ENCODE peak calls at places on chromosomes 13 and 19, in ten cellular contexts. One of them, this sample, is unnamed.

GRCh38 chr19:45591004-45591637 is 6.5 kb upstream of the OPA3 start:
- DNase-seq in uterus: no peak
- DNase-seq in GM12878: no peak
- DNase-seq in suprapubic skin: no peak
- DNase-seq in prostate gland: peak
- DNase-seq in A549: peak
- DNase-seq in endothelial cell of umbilical vein: no peak
- DNase-seq in IMR-90: peak
- DNase-seq in breast epithelium: no peak
- DNase-seq in gastrocnemius medialis: no peak
- DNase-seq in this sample: peak

GRCh38 chr13:111926501-111927180 is 140.3 kb upstream of the SOX1 start:
- DNase-seq in uterus: no peak
- DNase-seq in GM12878: no peak
- DNase-seq in suprapubic skin: peak
- DNase-seq in prostate gland: no peak
- DNase-seq in A549: no peak
- DNase-seq in endothelial cell of umbilical vein: no peak
- DNase-seq in IMR-90: no peak
- DNase-seq in breast epithelium: no peak
- DNase-seq in gastrocnemius medialis: no peak
- DNase-seq in this sample: peak

GRCh38 chr19:21595185-21595584 is 89.8 kb downstream of the ZNF429 start:
- DNase-seq in uterus: no peak
- DNase-seq in GM12878: no peak
- DNase-seq in suprapubic skin: no peak
- DNase-seq in prostate gland: no peak
- DNase-seq in A549: no peak
- DNase-seq in endothelial cell of umbilical vein: no peak
- DNase-seq in IMR-90: no peak
- DNase-seq in breast epithelium: no peak
- DNase-seq in gastrocnemius medialis: peak
- DNase-seq in this sample: no peak

GRCh38 chr19:49555600-49556411 is 24.6 kb downstream of the NOSIP start:
- DNase-seq in uterus: peak
- DNase-seq in GM12878: no peak
- DNase-seq in suprapubic skin: no peak
- DNase-seq in prostate gland: no peak
- DNase-seq in A549: peak
- DNase-seq in endothelial cell of umbilical vein: peak
- DNase-seq in IMR-90: no peak
- DNase-seq in breast epithelium: no peak
- DNase-seq in gastrocnemius medialis: peak
- DNase-seq in this sample: peak

GRCh38 chr13:80437212-80437611 is 96.3 kb upstream of the SPRY2 start:
- DNase-seq in uterus: no peak
- DNase-seq in GM12878: no peak
- DNase-seq in suprapubic skin: no peak
- DNase-seq in prostate gland: no peak
- DNase-seq in A549: no peak
- DNase-seq in endothelial cell of umbilical vein: no peak
- DNase-seq in IMR-90: no peak
- DNase-seq in breast epithelium: no peak
- DNase-seq in gastrocnemius medialis: no peak
- DNase-seq in this sample: no peak

GRCh38 chr13:90099847-90100246 is 1247.6 kb upstream of the MIR17HG start:
- DNase-seq in uterus: no peak
- DNase-seq in GM12878: no peak
- DNase-seq in suprapubic skin: no peak
- DNase-seq in prostate gland: no peak
- DNase-seq in A549: no peak
- DNase-seq in endothelial cell of umbilical vein: no peak
- DNase-seq in IMR-90: no peak
- DNase-seq in breast epithelium: no peak
- DNase-seq in gastrocnemius medialis: no peak
- DNase-seq in this sample: no peak

GRCh38 chr13:21529102-21529893 is 70.2 kb upstream of the ZDHHC20 start:
- DNase-seq in uterus: no peak
- DNase-seq in GM12878: no peak
- DNase-seq in suprapubic skin: no peak
- DNase-seq in prostate gland: no peak
- DNase-seq in A549: no peak
- DNase-seq in endothelial cell of umbilical vein: no peak
- DNase-seq in IMR-90: no peak
- DNase-seq in breast epithelium: no peak
- DNase-seq in gastrocnemius medialis: no peak
- DNase-seq in this sample: no peak

GRCh38 chr19:58356236-58356970 is 3.1 kb upstream of the A1BG start:
- DNase-seq in uterus: no peak
- DNase-seq in GM12878: no peak
- DNase-seq in suprapubic skin: no peak
- DNase-seq in prostate gland: no peak
- DNase-seq in A549: no peak
- DNase-seq in endothelial cell of umbilical vein: peak
- DNase-seq in IMR-90: peak
- DNase-seq in breast epithelium: no peak
- DNase-seq in gastrocnemius medialis: no peak
- DNase-seq in this sample: no peak

GRCh38 chr13:73215807-73216206 is 157.0 kb downstream of the KLF5 start:
- DNase-seq in uterus: no peak
- DNase-seq in GM12878: no peak
- DNase-seq in suprapubic skin: no peak
- DNase-seq in prostate gland: no peak
- DNase-seq in A549: no peak
- DNase-seq in endothelial cell of umbilical vein: no peak
- DNase-seq in IMR-90: peak
- DNase-seq in breast epithelium: peak
- DNase-seq in gastrocnemius medialis: no peak
- DNase-seq in this sample: peak

DNA sequence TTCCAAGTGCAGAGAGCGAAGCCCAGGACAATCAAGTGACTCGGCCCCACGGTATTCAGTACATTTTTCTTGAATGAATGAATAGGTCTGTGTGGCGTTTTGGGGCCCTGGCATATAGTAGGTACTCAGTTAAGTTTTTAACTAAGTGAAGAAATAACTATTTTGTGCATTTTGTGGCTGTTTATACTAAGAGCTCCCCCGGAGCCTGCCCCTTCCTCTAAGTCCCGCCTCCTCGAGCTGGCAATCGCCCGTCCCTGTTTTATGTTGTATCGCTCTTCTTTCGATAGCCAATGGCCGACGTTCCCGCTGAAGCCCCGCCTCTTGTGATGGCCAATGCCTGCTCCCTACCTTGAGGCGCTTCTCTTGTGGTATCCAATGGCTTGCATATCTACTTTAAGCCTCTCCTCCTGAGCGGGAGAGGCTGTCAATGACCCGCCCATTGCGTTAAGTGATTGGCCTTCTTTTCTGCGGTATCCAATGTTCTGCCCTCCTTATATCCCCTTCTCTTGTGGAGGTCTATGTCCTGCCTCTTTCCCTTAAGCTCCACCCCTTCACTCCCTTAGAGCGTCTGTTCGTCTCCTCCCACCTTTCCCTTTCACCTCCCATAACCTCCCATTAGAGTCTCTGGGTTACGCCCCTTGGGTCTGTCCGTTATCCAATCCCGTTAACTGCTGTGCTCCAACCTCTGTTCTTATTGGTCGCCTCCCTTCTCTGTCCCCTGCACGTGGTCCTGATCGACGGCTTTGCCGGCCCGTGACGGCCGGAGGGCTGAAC is 510 bp upstream of the HDGFL2 start:
- DNase-seq in uterus: peak
- DNase-seq in GM12878: peak
- DNase-seq in suprapubic skin: peak
- DNase-seq in prostate gland: peak
- DNase-seq in A549: peak
- DNase-seq in endothelial cell of umbilical vein: peak
- DNase-seq in IMR-90: peak
- DNase-seq in breast epithelium: peak
- DNase-seq in gastrocnemius medialis: peak
- DNase-seq in this sample: peak
- TF ChIP-seq POLR2A in uterus: peak
- TF ChIP-seq POLR2A in GM12878: peak
- TF ChIP-seq POLR2A in suprapubic skin: no peak
- TF ChIP-seq POLR2A in prostate gland: peak
- TF ChIP-seq POLR2A in A549: no peak
- TF ChIP-seq POLR2A in endothelial cell of umbilical vein: peak
- TF ChIP-seq POLR2A in IMR-90: peak
- TF ChIP-seq POLR2A in breast epithelium: peak
- TF ChIP-seq POLR2A in gastrocnemius medialis: peak
- TF ChIP-seq POLR2A in this sample: no peak

GRCh38 chr13:48491423-48492122 is 41.3 kb downstream of the RCBTB2 start:
- DNase-seq in uterus: no peak
- DNase-seq in GM12878: no peak
- DNase-seq in suprapubic skin: no peak
- DNase-seq in prostate gland: no peak
- DNase-seq in A549: no peak
- DNase-seq in endothelial cell of umbilical vein: no peak
- DNase-seq in IMR-90: peak
- DNase-seq in breast epithelium: no peak
- DNase-seq in gastrocnemius medialis: no peak
- DNase-seq in this sample: no peak

GRCh38 chr13:48493851-48494250 is 39.0 kb downstream of the RCBTB2 start:
- DNase-seq in uterus: no peak
- DNase-seq in GM12878: no peak
- DNase-seq in suprapubic skin: no peak
- DNase-seq in prostate gland: peak
- DNase-seq in A549: no peak
- DNase-seq in endothelial cell of umbilical vein: peak
- DNase-seq in IMR-90: peak
- DNase-seq in breast epithelium: no peak
- DNase-seq in gastrocnemius medialis: no peak
- DNase-seq in this sample: no peak

GRCh38 chr13:48493076-48493765 is 39.7 kb downstream of the RCBTB2 start:
- DNase-seq in uterus: no peak
- DNase-seq in GM12878: no peak
- DNase-seq in suprapubic skin: no peak
- DNase-seq in prostate gland: no peak
- DNase-seq in A549: no peak
- DNase-seq in endothelial cell of umbilical vein: peak
- DNase-seq in IMR-90: no peak
- DNase-seq in breast epithelium: no peak
- DNase-seq in gastrocnemius medialis: no peak
- DNase-seq in this sample: no peak

GRCh38 chr13:48490241-48490640 is 42.6 kb downstream of the RCBTB2 start:
- DNase-seq in uterus: no peak
- DNase-seq in GM12878: no peak
- DNase-seq in suprapubic skin: no peak
- DNase-seq in prostate gland: no peak
- DNase-seq in A549: no peak
- DNase-seq in endothelial cell of umbilical vein: no peak
- DNase-seq in IMR-90: no peak
- DNase-seq in breast epithelium: no peak
- DNase-seq in gastrocnemius medialis: no peak
- DNase-seq in this sample: no peak

DNA sequence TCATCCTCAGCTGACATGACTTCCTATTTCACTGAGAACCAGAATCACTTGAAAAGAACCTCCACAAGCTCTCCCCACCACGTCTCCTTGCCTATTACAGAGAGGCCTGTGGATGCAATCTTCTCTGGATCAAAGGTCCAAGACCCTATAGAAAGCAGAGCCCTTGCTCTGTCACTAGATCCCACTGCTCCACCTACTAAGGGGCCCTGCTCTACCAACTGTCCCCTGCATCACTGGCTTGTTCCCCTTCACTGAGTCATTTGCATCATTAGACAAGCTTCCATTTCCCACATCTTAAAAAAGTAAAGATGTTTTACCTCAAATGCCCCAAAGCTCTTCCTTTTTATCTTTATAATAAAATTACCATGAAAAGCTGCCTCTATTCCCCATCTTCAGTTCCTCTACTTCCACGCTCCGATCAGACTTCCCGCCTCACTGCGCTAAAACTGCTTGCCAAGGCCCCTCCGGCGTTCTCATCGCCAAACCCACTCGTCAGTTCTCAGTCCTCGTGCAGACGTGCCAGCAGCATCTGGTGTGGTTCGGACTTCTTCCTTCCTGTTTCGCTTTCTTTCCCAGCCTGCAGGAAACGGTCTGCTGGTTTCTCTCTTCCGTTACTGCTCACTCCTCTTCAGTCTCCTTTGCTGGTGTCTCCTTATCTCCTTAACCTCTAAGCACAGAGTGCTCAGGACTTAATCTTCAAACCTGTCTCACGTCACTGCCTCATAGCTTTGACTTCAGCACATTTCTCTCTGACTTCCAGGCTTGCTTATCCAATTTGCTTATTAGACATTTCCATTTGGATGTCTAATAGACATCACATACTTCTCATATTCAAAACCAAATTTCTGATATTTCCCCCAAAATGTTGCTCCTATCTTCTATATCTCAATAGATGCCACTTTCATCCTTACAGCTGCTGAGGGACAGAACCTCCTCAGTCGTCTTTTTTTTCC is 40.5 kb downstream of the RCBTB2 start:
- DNase-seq in uterus: peak
- DNase-seq in GM12878: peak
- DNase-seq in suprapubic skin: peak
- DNase-seq in prostate gland: peak
- DNase-seq in A549: no peak
- DNase-seq in endothelial cell of umbilical vein: peak
- DNase-seq in IMR-90: peak
- DNase-seq in breast epithelium: peak
- DNase-seq in gastrocnemius medialis: peak
- DNase-seq in this sample: peak
- H3K4me3 ChIP-seq in uterus: peak
- H3K4me3 ChIP-seq in GM12878: peak
- H3K4me3 ChIP-seq in suprapubic skin: peak
- H3K4me3 ChIP-seq in prostate gland: no peak
- H3K4me3 ChIP-seq in A549: no peak
- H3K4me3 ChIP-seq in endothelial cell of umbilical vein: no peak
- H3K4me3 ChIP-seq in IMR-90: peak
- H3K4me3 ChIP-seq in breast epithelium: peak
- H3K4me3 ChIP-seq in gastrocnemius medialis: peak
- H3K4me3 ChIP-seq in this sample: peak

GRCh38 chr13:102610296-102610895 is 13.6 kb downstream of the TPP2 start:
- DNase-seq in uterus: no peak
- DNase-seq in GM12878: no peak
- DNase-seq in suprapubic skin: no peak
- DNase-seq in prostate gland: no peak
- DNase-seq in A549: no peak
- DNase-seq in endothelial cell of umbilical vein: no peak
- DNase-seq in IMR-90: no peak
- DNase-seq in breast epithelium: no peak
- DNase-seq in gastrocnemius medialis: no peak
- DNase-seq in this sample: no peak
- H3K27ac ChIP-seq in uterus: no peak
- H3K27ac ChIP-seq in GM12878: no peak
- H3K27ac ChIP-seq in suprapubic skin: no peak
- H3K27ac ChIP-seq in prostate gland: no peak
- H3K27ac ChIP-seq in A549: no peak
- H3K27ac ChIP-seq in endothelial cell of umbilical vein: no peak
- H3K27ac ChIP-seq in IMR-90: no peak
- H3K27ac ChIP-seq in breast epithelium: no peak
- H3K27ac ChIP-seq in gastrocnemius medialis: no peak
- H3K27ac ChIP-seq in this sample: no peak

DNA sequence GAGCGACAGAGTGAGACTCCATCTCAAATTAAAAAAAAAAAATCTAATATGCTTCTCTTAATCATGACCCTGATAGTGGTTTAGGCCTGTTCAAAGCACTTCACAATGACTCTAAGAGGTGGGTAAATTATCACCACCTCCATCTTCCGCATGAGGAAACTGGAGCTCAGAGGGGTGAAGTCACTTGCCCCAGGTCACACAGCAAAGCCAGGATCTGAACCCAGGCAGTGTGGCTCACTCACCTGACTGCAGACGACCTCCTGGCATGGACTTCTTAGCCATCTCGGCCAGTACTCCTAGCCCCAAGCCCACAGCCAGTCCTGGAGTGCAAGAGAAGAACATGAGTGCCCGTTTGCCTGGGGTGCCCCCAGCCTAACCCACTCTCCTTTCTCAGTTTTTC is 6.9 kb downstream of the COQ8B start:
- DNase-seq in uterus: no peak
- DNase-seq in GM12878: no peak
- DNase-seq in suprapubic skin: no peak
- DNase-seq in prostate gland: no peak
- DNase-seq in A549: no peak
- DNase-seq in endothelial cell of umbilical vein: no peak
- DNase-seq in IMR-90: no peak
- DNase-seq in breast epithelium: no peak
- DNase-seq in gastrocnemius medialis: no peak
- DNase-seq in this sample: no peak
- TF ChIP-seq POLR2A in uterus: no peak
- TF ChIP-seq POLR2A in GM12878: no peak
- TF ChIP-seq POLR2A in suprapubic skin: no peak
- TF ChIP-seq POLR2A in prostate gland: no peak
- TF ChIP-seq POLR2A in A549: no peak
- TF ChIP-seq POLR2A in endothelial cell of umbilical vein: no peak
- TF ChIP-seq POLR2A in IMR-90: no peak
- TF ChIP-seq POLR2A in breast epithelium: no peak
- TF ChIP-seq POLR2A in gastrocnemius medialis: no peak
- TF ChIP-seq POLR2A in this sample: no peak

This sample was measured in stomach.